ENCODE peak calls at places on chromosomes 5 and 9, in seven cellular contexts. P is ELR, K is PC-9, R is heart right ventricle, W is foreskin fibroblast, X is MCF 10A, L is RWPE1. J is an unnamed sample.

GRCh38 chr9:129617167-129617566 is 3.7 kb downstream of the C9orf50 start:
- DNase-seq in P (peak; percentile 83), K (peak; percentile 56), R (no peak), W (peak; percentile 90), X (peak; percentile 53), L (peak; percentile 58), J (no peak)

GRCh38 chr9:98057095-98057799 is 715 bp downstream of the NANS start:
- DNase-seq in P (peak; percentile 46), K (no peak), R (no peak), W (no peak), X (peak; percentile 32), L (no peak), J (no peak)

GRCh38 chr9:111375817-111376564 is 46.0 kb upstream of the OR2K2 start:
- DNase-seq in P (peak; percentile 34), K (peak; percentile 69), R (no peak), W (peak; percentile 48), X (peak; percentile 47), L (peak; percentile 54), J (no peak)

GRCh38 chr9:91676042-91676441 is 252.4 kb upstream of the NFIL3 start:
- DNase-seq in P (peak; percentile 28), K (peak; percentile 51), R (no peak), W (peak; percentile 54), X (peak; percentile 65), L (peak; percentile 54), J (no peak)

GRCh38 chr5:2238732-2239131 is 356.0 kb upstream of the IRX4 start:
- DNase-seq in P (no peak), K (no peak), R (no peak), W (no peak), X (no peak), L (no peak), J (no peak)

GRCh38 chr9:83266618-83267543 is 203.9 kb upstream of the RASEF start:
- DNase-seq in P (peak; percentile 32), K (peak; percentile 48), R (peak; percentile 67), W (peak; percentile 79), X (no peak), L (no peak), J (no peak)

GRCh38 chr9:1429328-1429727 is 379.2 kb downstream of the DMRT2 start:
- DNase-seq in P (peak; percentile 0), K (no peak), R (no peak), W (peak; percentile 11), X (peak; percentile 40), L (no peak), J (no peak)

GRCh38 chr5:172735141-172735831 is 35.7 kb downstream of the DUSP1 start:
- DNase-seq in P (no peak), K (no peak), R (no peak), W (no peak), X (no peak), L (no peak), J (no peak)

GRCh38 chr9:100228352-100228869 is 124.3 kb downstream of the TEX10 start:
- DNase-seq in P (no peak), K (no peak), R (no peak), W (no peak), X (no peak), L (no peak), J (no peak)

GRCh38 chr5:111670826-111671492 is 86.0 kb downstream of the NREP start:
- DNase-seq in P (peak; percentile 40), K (no peak), R (no peak), W (peak; percentile 40), X (peak; percentile 79), L (peak; percentile 86), J (no peak)

GRCh38 chr9:81562221-81563019 is 126.9 kb downstream of the TLE1 start:
- DNase-seq in P (peak; percentile 96), K (peak; percentile 91), R (peak; percentile 63), W (peak; percentile 87), X (peak; percentile 96), L (peak; percentile 87), J (no peak)

GRCh38 chr5:53944981-53945380 is 365.4 kb downstream of the ARL15 start:
- DNase-seq in P (peak; percentile 66), K (no peak), R (no peak), W (no peak), X (no peak), L (no peak), J (no peak)

GRCh38 chr5:177471610-177472356 is 1.7 kb downstream of the DBN1 start:
- DNase-seq in P (peak; percentile 80), K (no peak), R (peak; percentile 62), W (peak; percentile 84), X (no peak), L (no peak), J (no peak)

GRCh38 chr5:138760448-138761110 is 7.4 kb downstream of the CTNNA1 start:
- DNase-seq in P (peak; percentile 41), K (no peak), R (no peak), W (peak; percentile 52), X (peak; percentile 37), L (no peak), J (no peak)

GRCh38 chr9:7094052-7094451 is 336.3 kb downstream of the KDM4C start:
- DNase-seq in P (peak; percentile 44), K (no peak), R (no peak), W (peak; percentile 38), X (peak; percentile 41), L (peak; percentile 3), J (no peak)

GRCh38 chr9:130461218-130461630 is 16.5 kb downstream of the ASS1 start:
- DNase-seq in P (peak; percentile 65), K (no peak), R (peak; percentile 48), W (peak; percentile 66), X (peak; percentile 57), L (peak; percentile 78), J (no peak)

GRCh38 chr5:124025306-124025705 is 513.3 kb downstream of the CSNK1G3 start:
- DNase-seq in P (no peak), K (no peak), R (no peak), W (no peak), X (no peak), L (no peak), J (no peak)

GRCh38 chr9:131312822-131313770 is 23.6 kb downstream of the PLPP7 start:
- DNase-seq in P (peak; percentile 22), K (peak; percentile 75), R (no peak), W (no peak), X (no peak), L (no peak), J (no peak)

GRCh38 chr9:17134843-17135577 is at the start of gene CNTLN:
- DNase-seq in P (peak; percentile 93), K (peak; percentile 49), R (peak; percentile 96), W (peak; percentile 96), X (peak; percentile 94), L (peak; percentile 95), J (peak; percentile 48)

GRCh38 chr9:87516222-87516930 is 18.7 kb downstream of the DAPK1 start:
- DNase-seq in P (peak; percentile 22), K (peak; percentile 75), R (peak; percentile 53), W (no peak), X (peak; percentile 67), L (no peak), J (no peak)

GRCh38 chr5:169443249-169443784 is 140.3 kb upstream of the SPDL1 start:
- DNase-seq in P (no peak), K (no peak), R (no peak), W (peak; percentile 42), X (no peak), L (no peak), J (no peak)

GRCh38 chr9:16328349-16328748 is 542.1 kb downstream of the BNC2 start:
- DNase-seq in P (no peak), K (no peak), R (no peak), W (no peak), X (no peak), L (no peak), J (no peak)

GRCh38 chr9:82939451-82939850 is 123.5 kb downstream of the RASEF start:
- DNase-seq in P (no peak), K (peak; percentile 78), R (no peak), W (no peak), X (peak; percentile 37), L (no peak), J (no peak)

GRCh38 chr5:146799235-146800015 is 79.1 kb downstream of the PPP2R2B start:
- DNase-seq in P (no peak), K (no peak), R (no peak), W (no peak), X (no peak), L (no peak), J (no peak)

GRCh38 chr5:1885476-1885755 is 2.7 kb upstream of the IRX4 start:
- DNase-seq in P (no peak), K (no peak), R (no peak), W (no peak), X (peak; percentile 42), L (no peak), J (no peak)

GRCh38 chr5:77662615-77663014 is 24.1 kb upstream of the OTP start:
- DNase-seq in P (no peak), K (no peak), R (no peak), W (no peak), X (no peak), L (no peak), J (no peak)

GRCh38 chr5:2147504-2148311 is 265.0 kb upstream of the IRX4 start:
- DNase-seq in P (no peak), K (no peak), R (no peak), W (no peak), X (no peak), L (no peak), J (no peak)

GRCh38 chr9:26735160-26735559 is 157.4 kb downstream of the CAAP1 start:
- DNase-seq in P (no peak), K (no peak), R (no peak), W (no peak), X (no peak), L (no peak), J (no peak)

GRCh38 chr9:19799784-19800183 is 10.9 kb upstream of the SLC24A2 start:
- DNase-seq in P (no peak), K (no peak), R (no peak), W (no peak), X (no peak), L (no peak), J (no peak)

GRCh38 chr9:86721843-86722705 is 225.2 kb downstream of the GAS1 start:
- DNase-seq in P (peak; percentile 86), K (peak; percentile 87), R (peak; percentile 51), W (peak; percentile 95), X (peak; percentile 77), L (peak; percentile 81), J (peak; percentile 83)

J was measured in BJ.